ENCODE peak calls at places on chromosome 2, in nine cellular contexts. One of them, this sample, is unnamed.
A peak's percentile ranks its signal among the peaks of the same experiment; 100 is the strongest.

GRCh38 chr2:236176417-236176816 is 8.2 kb upstream of the GBX2 start:
- DNase-seq in body of pancreas: no peak
- DNase-seq in stimulated activated CD8-positive, alpha-beta memory T cell treated with anti-CD3 and anti-CD28 coated beads, Interleukin-2, amount 100 ng/mL, for 1 hour: no peak
- DNase-seq in AG09309: no peak
- DNase-seq in A172: no peak
- DNase-seq in NCI-H69: peak; percentile 29
- DNase-seq in EH: peak; percentile 65
- DNase-seq in left lung: no peak
- DNase-seq in spleen: no peak
- DNase-seq in this sample: peak; percentile 59

GRCh38 chr2:65364986-65365733 is 67.2 kb downstream of the SPRED2 start:
- DNase-seq in EH: no peak
- DNase-seq in A172: no peak
- DNase-seq in stimulated activated CD8-positive, alpha-beta memory T cell treated with anti-CD3 and anti-CD28 coated beads, Interleukin-2, amount 100 ng/mL, for 1 hour: no peak
- DNase-seq in spleen: no peak
- DNase-seq in AG09309: no peak
- DNase-seq in left lung: no peak
- DNase-seq in NCI-H69: no peak
- DNase-seq in body of pancreas: no peak
- DNase-seq in this sample: no peak

GRCh38 chr2:34096552-34097171 is 497.6 kb upstream of the FAM98A start:
- DNase-seq in EH: peak; percentile 72
- DNase-seq in left lung: no peak
- DNase-seq in AG09309: peak; percentile 28
- DNase-seq in body of pancreas: peak; percentile 70
- DNase-seq in stimulated activated CD8-positive, alpha-beta memory T cell treated with anti-CD3 and anti-CD28 coated beads, Interleukin-2, amount 100 ng/mL, for 1 hour: peak; percentile 8
- DNase-seq in spleen: no peak
- DNase-seq in NCI-H69: peak; percentile 11
- DNase-seq in A172: peak; percentile 75
- DNase-seq in this sample: peak; percentile 80

GRCh38 chr2:27890146-27891062 is at the start of the genes BABAM2 and RBKS:
- DNase-seq in stimulated activated CD8-positive, alpha-beta memory T cell treated with anti-CD3 and anti-CD28 coated beads, Interleukin-2, amount 100 ng/mL, for 1 hour: peak; percentile 85
- DNase-seq in AG09309: peak; percentile 13
- DNase-seq in spleen: peak; percentile 97
- DNase-seq in left lung: peak; percentile 96
- DNase-seq in A172: peak; percentile 68
- DNase-seq in EH: peak; percentile 88
- DNase-seq in NCI-H69: peak; percentile 90
- DNase-seq in body of pancreas: peak; percentile 83
- DNase-seq in this sample: peak; percentile 82

GRCh38 chr2:165793161-165793778 is 777 bp downstream of the GALNT3 start:
- DNase-seq in spleen: no peak
- DNase-seq in EH: peak; percentile 65
- DNase-seq in A172: peak; percentile 54
- DNase-seq in body of pancreas: peak; percentile 73
- DNase-seq in stimulated activated CD8-positive, alpha-beta memory T cell treated with anti-CD3 and anti-CD28 coated beads, Interleukin-2, amount 100 ng/mL, for 1 hour: no peak
- DNase-seq in left lung: peak; percentile 84
- DNase-seq in AG09309: no peak
- DNase-seq in NCI-H69: no peak
- DNase-seq in this sample: no peak

GRCh38 chr2:113791697-113792590 is 35.5 kb upstream of the SLC35F5 start:
- DNase-seq in NCI-H69: no peak
- DNase-seq in left lung: no peak
- DNase-seq in stimulated activated CD8-positive, alpha-beta memory T cell treated with anti-CD3 and anti-CD28 coated beads, Interleukin-2, amount 100 ng/mL, for 1 hour: no peak
- DNase-seq in AG09309: no peak
- DNase-seq in spleen: no peak
- DNase-seq in body of pancreas: no peak
- DNase-seq in A172: no peak
- DNase-seq in EH: peak; percentile 90
- DNase-seq in this sample: no peak

GRCh38 chr2:186273953-186274352 is 212.1 kb upstream of the ZC3H15 start:
- DNase-seq in stimulated activated CD8-positive, alpha-beta memory T cell treated with anti-CD3 and anti-CD28 coated beads, Interleukin-2, amount 100 ng/mL, for 1 hour: no peak
- DNase-seq in AG09309: no peak
- DNase-seq in left lung: no peak
- DNase-seq in spleen: no peak
- DNase-seq in A172: no peak
- DNase-seq in EH: no peak
- DNase-seq in body of pancreas: no peak
- DNase-seq in NCI-H69: no peak
- DNase-seq in this sample: no peak

GRCh38 chr2:215428060-215428910 is 7.6 kb downstream of the FN1 start:
- DNase-seq in NCI-H69: no peak
- DNase-seq in AG09309: no peak
- DNase-seq in stimulated activated CD8-positive, alpha-beta memory T cell treated with anti-CD3 and anti-CD28 coated beads, Interleukin-2, amount 100 ng/mL, for 1 hour: no peak
- DNase-seq in spleen: no peak
- DNase-seq in EH: peak; percentile 39
- DNase-seq in A172: no peak
- DNase-seq in left lung: peak; percentile 61
- DNase-seq in body of pancreas: no peak
- DNase-seq in this sample: peak; percentile 64

GRCh38 chr2:181438298-181438697 is 18.9 kb upstream of the ITGA4 start:
- DNase-seq in AG09309: no peak
- DNase-seq in spleen: no peak
- DNase-seq in body of pancreas: no peak
- DNase-seq in stimulated activated CD8-positive, alpha-beta memory T cell treated with anti-CD3 and anti-CD28 coated beads, Interleukin-2, amount 100 ng/mL, for 1 hour: no peak
- DNase-seq in NCI-H69: peak; percentile 15
- DNase-seq in left lung: no peak
- DNase-seq in EH: no peak
- DNase-seq in A172: no peak
- DNase-seq in this sample: no peak

GRCh38 chr2:132582360-132582759 is 87.6 kb downstream of the LYPD1 start:
- DNase-seq in stimulated activated CD8-positive, alpha-beta memory T cell treated with anti-CD3 and anti-CD28 coated beads, Interleukin-2, amount 100 ng/mL, for 1 hour: no peak
- DNase-seq in body of pancreas: peak; percentile 46
- DNase-seq in NCI-H69: no peak
- DNase-seq in spleen: no peak
- DNase-seq in AG09309: no peak
- DNase-seq in EH: no peak
- DNase-seq in A172: no peak
- DNase-seq in left lung: no peak
- DNase-seq in this sample: no peak

GRCh38 chr2:45114221-45114955 is 105.1 kb upstream of the SIX2 start:
- DNase-seq in spleen: no peak
- DNase-seq in AG09309: no peak
- DNase-seq in body of pancreas: no peak
- DNase-seq in stimulated activated CD8-positive, alpha-beta memory T cell treated with anti-CD3 and anti-CD28 coated beads, Interleukin-2, amount 100 ng/mL, for 1 hour: no peak
- DNase-seq in NCI-H69: no peak
- DNase-seq in EH: no peak
- DNase-seq in left lung: no peak
- DNase-seq in A172: no peak
- DNase-seq in this sample: no peak

GRCh38 chr2:120988741-120989555 is 253.3 kb downstream of the GLI2 start:
- DNase-seq in stimulated activated CD8-positive, alpha-beta memory T cell treated with anti-CD3 and anti-CD28 coated beads, Interleukin-2, amount 100 ng/mL, for 1 hour: no peak
- DNase-seq in left lung: peak; percentile 75
- DNase-seq in AG09309: no peak
- DNase-seq in NCI-H69: no peak
- DNase-seq in A172: no peak
- DNase-seq in spleen: peak; percentile 62
- DNase-seq in body of pancreas: no peak
- DNase-seq in EH: no peak
- DNase-seq in this sample: no peak

GRCh38 chr2:9736008-9736407 is 105.2 kb upstream of the YWHAQ start:
- DNase-seq in A172: no peak
- DNase-seq in left lung: no peak
- DNase-seq in AG09309: no peak
- DNase-seq in stimulated activated CD8-positive, alpha-beta memory T cell treated with anti-CD3 and anti-CD28 coated beads, Interleukin-2, amount 100 ng/mL, for 1 hour: no peak
- DNase-seq in body of pancreas: no peak
- DNase-seq in EH: no peak
- DNase-seq in spleen: no peak
- DNase-seq in NCI-H69: peak; percentile 12
- DNase-seq in this sample: no peak

GRCh38 chr2:179340678-179341077 is 76.0 kb upstream of the SESTD1 start:
- DNase-seq in spleen: no peak
- DNase-seq in AG09309: peak; percentile 48
- DNase-seq in body of pancreas: no peak
- DNase-seq in left lung: no peak
- DNase-seq in stimulated activated CD8-positive, alpha-beta memory T cell treated with anti-CD3 and anti-CD28 coated beads, Interleukin-2, amount 100 ng/mL, for 1 hour: no peak
- DNase-seq in EH: peak; percentile 18
- DNase-seq in A172: peak; percentile 30
- DNase-seq in NCI-H69: peak; percentile 62
- DNase-seq in this sample: peak; percentile 85

This sample was measured in choroid plexus epithelial cell.